ENCODE peak calls at places on chromosome 22, in five cellular contexts. M is HCT116, N is HFFc6, Y is RPMI7951, D is non-pigmented ciliary epithelial cell. E is an unnamed sample.

GRCh38 chr22:35961480-35961902 is 67.1 kb downstream of the RBFOX2 start:
- DNase-seq in M (no peak), Y (peak), D (no peak), N (peak), E (peak)

GRCh38 chr22:41501209-41501608 is 32.3 kb downstream of the ACO2 start:
- DNase-seq in N (no peak), D (no peak), Y (no peak), M (no peak), E (no peak)

GRCh38 chr22:50695421-50696250 is 23.0 kb downstream of the SHANK3 start:
- DNase-seq in D (no peak), N (no peak), Y (no peak), M (no peak), E (no peak)

GRCh38 chr22:37633082-37633692 is 6.3 kb upstream of the SH3BP1 start:
- DNase-seq in D (no peak), Y (peak), N (no peak), M (no peak), E (no peak)

GRCh38 chr22:49272546-49273125 is 555.0 kb downstream of the BRD1 start:
- DNase-seq in Y (no peak), D (no peak), N (no peak), M (no peak), E (no peak)

GRCh38 chr22:49704345-49705215 is 123.1 kb downstream of the BRD1 start:
- DNase-seq in N (no peak), Y (no peak), M (no peak), D (no peak), E (no peak)

GRCh38 chr22:30267382-30268302 is 991 bp upstream of the OSM start:
- DNase-seq in D (no peak), Y (no peak), M (no peak), N (no peak), E (no peak)

GRCh38 chr22:25235547-25236290 is 16.3 kb downstream of the CRYBB2 start:
- DNase-seq in Y (peak), M (peak), N (peak), D (peak), E (peak)

GRCh38 chr22:47107431-47107830 is 345.0 kb downstream of the TBC1D22A start:
- DNase-seq in M (peak), N (peak), D (peak), Y (peak), E (peak)

GRCh38 chr22:41234815-41235687 is 5.7 kb downstream of the CHADL start:
- DNase-seq in N (no peak), D (no peak), M (no peak), Y (no peak), E (no peak)

GRCh38 chr22:22394589-22394988 is 114.0 kb downstream of the ZNF280B start:
- DNase-seq in Y (no peak), M (no peak), N (no peak), D (no peak), E (no peak)

GRCh38 chr22:30717331-30717921 is 22.8 kb downstream of the OSBP2 start:
- DNase-seq in N (peak), Y (peak), D (peak), M (peak), E (no peak)

GRCh38 chr22:24592144-24592845 is 578 bp downstream of the LRRC75B start:
- DNase-seq in Y (no peak), M (no peak), N (no peak), D (no peak), E (no peak)

GRCh38 chr22:36294801-36295200 is 41.9 kb downstream of the APOL1 start:
- DNase-seq in D (no peak), M (no peak), N (no peak), Y (no peak), E (no peak)

GRCh38 chr22:24133187-24133965 is 47.9 kb upstream of the SUSD2 start:
- DNase-seq in M (no peak), D (no peak), Y (no peak), N (no peak), E (no peak)

GRCh38 chr22:39437836-39438704 is 18.7 kb upstream of the MGAT3 start:
- DNase-seq in D (no peak), Y (no peak), N (no peak), M (no peak), E (no peak)

GRCh38 chr22:40070701-40071100 is 75.9 kb downstream of the FAM83F start:
- DNase-seq in M (no peak), Y (peak), D (no peak), N (peak), E (no peak)

GRCh38 chr22:24423519-24424000 is 3.8 kb upstream of the ADORA2A start:
- DNase-seq in D (no peak), M (no peak), Y (no peak), N (no peak), E (no peak)

GRCh38 chr22:45218974-45219373 is 21.7 kb downstream of the KIAA0930 start:
- DNase-seq in M (no peak), N (no peak), Y (peak), D (no peak), E (no peak)

GRCh38 chr22:46159777-46160176 is 9.5 kb downstream of the PPARA start:
- DNase-seq in D (no peak), Y (peak), N (no peak), M (no peak), E (no peak)

GRCh38 chr22:30968015-30968923 is at the start of gene MORC2:
- DNase-seq in D (no peak), M (no peak), N (no peak), Y (no peak), E (no peak)

GRCh38 chr22:45164217-45165123 is 745 bp downstream of the NUP50 start:
- DNase-seq in M (no peak), Y (no peak), D (no peak), N (no peak), E (no peak)

GRCh38 chr22:30947821-30948454 is 20.6 kb downstream of the MORC2 start:
- DNase-seq in Y (peak), N (peak), M (peak), D (no peak), E (peak)

GRCh38 chr22:24950272-24950902 is 2.1 kb upstream of the KIAA1671 start:
- DNase-seq in N (no peak), M (no peak), D (no peak), Y (peak), E (no peak)

GRCh38 chr22:22857607-22858558 is 29.7 kb upstream of the IGLL5 start:
- DNase-seq in M (no peak), Y (no peak), N (no peak), D (no peak), E (no peak)

GRCh38 chr22:48567213-48567975 is 1260.3 kb downstream of the BRD1 start:
- DNase-seq in N (no peak), Y (peak), D (no peak), M (no peak), E (no peak)

GRCh38 chr22:36817429-36817783 is 571 bp upstream of the PVALB start:
- DNase-seq in N (no peak), M (no peak), Y (no peak), D (no peak), E (no peak)

GRCh38 chr22:22022255-22022840 is 39.8 kb upstream of the TOP3B start:
- DNase-seq in D (no peak), Y (no peak), N (no peak), M (no peak), E (no peak)

GRCh38 chr22:32080904-32081303 is 37.8 kb downstream of the SLC5A1 start:
- DNase-seq in M (peak), N (peak), Y (peak), D (peak), E (no peak)